ENCODE peak calls at places on chromosome 20, in seven cellular contexts. C, J, T, B, L, Y and O are unnamed samples.

GRCh38 chr20:8074931-8075330 is 55.4 kb upstream of the TMX4 start:
- DNase-seq in C (no peak), J (no peak), T (no peak), B (no peak), L (no peak), Y (no peak), O (no peak)

GRCh38 chr20:48064929-48065328 is 279.6 kb upstream of the SULF2 start:
- DNase-seq in C (no peak), J (no peak), T (no peak), B (no peak), L (no peak), Y (no peak), O (no peak)

GRCh38 chr20:57167971-57168693 is 98.3 kb downstream of the BMP7 start:
- DNase-seq in C (no peak), J (no peak), T (no peak), B (peak), L (peak), Y (peak), O (peak)

GRCh38 chr20:23397961-23398360 is 23.3 kb downstream of the NAPB start:
- DNase-seq in C (no peak), J (no peak), T (no peak), B (no peak), L (no peak), Y (no peak), O (no peak)

GRCh38 chr20:63132131-63132714 is 83.7 kb downstream of the YTHDF1 start:
- DNase-seq in C (no peak), J (no peak), T (no peak), B (no peak), L (no peak), Y (no peak), O (peak)

GRCh38 chr20:23086056-23086551 is at the start of gene CD93:
- DNase-seq in C (no peak), J (no peak), T (no peak), B (peak), L (no peak), Y (no peak), O (no peak)

GRCh38 chr20:22438926-22439325 is 145.4 kb downstream of the FOXA2 start:
- DNase-seq in C (no peak), J (no peak), T (no peak), B (no peak), L (peak), Y (no peak), O (no peak)

GRCh38 chr20:53869466-53870258 is 200.7 kb downstream of the BCAS1 start:
- DNase-seq in C (peak), J (peak), T (peak), B (no peak), L (peak), Y (no peak), O (peak)

GRCh38 chr20:37395921-37396519 is 50.1 kb downstream of the SRC start:
- DNase-seq in C (no peak), J (no peak), T (peak), B (peak), L (no peak), Y (peak), O (peak)

GRCh38 chr20:17873410-17874270 is 95.0 kb downstream of the SNX5 start:
- DNase-seq in C (no peak), J (no peak), T (no peak), B (peak), L (no peak), Y (peak), O (no peak)

GRCh38 chr20:32435449-32436107 is 77.4 kb downstream of the ASXL1 start:
- DNase-seq in C (no peak), J (no peak), T (no peak), B (no peak), L (no peak), Y (no peak), O (no peak)

GRCh38 chr20:45114465-45115385 is at the start of gene WFDC5:
- DNase-seq in C (peak), J (no peak), T (no peak), B (no peak), L (no peak), Y (no peak), O (no peak)

GRCh38 chr20:12179692-12180091 is 262.0 kb downstream of the BTBD3 start:
- DNase-seq in C (no peak), J (no peak), T (no peak), B (no peak), L (no peak), Y (no peak), O (no peak)

GRCh38 chr20:25191051-25191450 is 4.5 kb upstream of the ENTPD6 start:
- DNase-seq in C (no peak), J (no peak), T (no peak), B (peak), L (no peak), Y (peak), O (no peak)

GRCh38 chr20:21615617-21616080 is 89.8 kb upstream of the PAX1 start:
- DNase-seq in C (peak), J (peak), T (no peak), B (no peak), L (peak), Y (peak), O (peak)

GRCh38 chr20:44302026-44302669 is 8.9 kb downstream of the FITM2 start:
- DNase-seq in C (no peak), J (no peak), T (no peak), B (no peak), L (no peak), Y (peak), O (no peak)

GRCh38 chr20:57030611-57031600 is 235.5 kb downstream of the BMP7 start:
- DNase-seq in C (no peak), J (no peak), T (no peak), B (no peak), L (no peak), Y (no peak), O (no peak)

GRCh38 chr20:16530201-16530681 is 43.0 kb downstream of the KIF16B start:
- DNase-seq in C (no peak), J (no peak), T (no peak), B (no peak), L (no peak), Y (no peak), O (no peak)

GRCh38 chr20:991850-992249 is 10.3 kb downstream of the RSPO4 start:
- DNase-seq in C (peak), J (peak), T (no peak), B (no peak), L (peak), Y (no peak), O (no peak)